ENCODE peak calls at places on chromosomes 3 and 15, in seven cellular contexts. I, A, W, Z, S, J and O are unnamed samples. For H3K79me2, the result is how much of the 10 kb centered on the place peaks cover.

GRCh38 chr15:62998262-62998909 is 44.2 kb upstream of the TPM1 start:
- DNase-seq in I (peak), S (no peak), J (no peak), Z (no peak), W (no peak), A (no peak), O (no peak)

GRCh38 chr15:29451201-29451781 is 181.7 kb upstream of the NSMCE3 start:
- DNase-seq in A (peak), I (peak), W (peak), S (peak), Z (no peak), J (no peak), O (no peak)

GRCh38 chr3:172516318-172517214 is 6.7 kb downstream of the TNFSF10 start:
- DNase-seq in J (no peak), Z (no peak), S (no peak), W (no peak), I (no peak), A (no peak), O (peak)

GRCh38 chr3:10142707-10143560 is 1.4 kb downstream of the VHL start:
- DNase-seq in A (no peak), I (no peak), J (peak), S (no peak), Z (no peak), W (peak), O (no peak)

GRCh38 chr3:116770815-116771450 is 61.4 kb downstream of the TUSC7 start:
- DNase-seq in I (peak), Z (peak), S (peak), J (peak), A (peak), W (peak), O (peak)

GRCh38 chr3:55631766-55632331 is 144.7 kb upstream of the WNT5A start:
- DNase-seq in J (no peak), W (no peak), S (no peak), Z (no peak), I (no peak), A (no peak), O (no peak)

GRCh38 chr15:31477851-31478250 is 151.2 kb downstream of the KLF13 start:
- DNase-seq in Z (no peak), S (no peak), J (no peak), I (no peak), W (no peak), A (no peak), O (no peak)

GRCh38 chr3:66048051-66048395 is 9.3 kb upstream of the MAGI1 start:
- DNase-seq in Z (no peak), J (no peak), A (no peak), W (no peak), I (no peak), S (no peak), O (peak)

GRCh38 chr3:187743195-187744141 is 1.8 kb downstream of the BCL6 start:
- DNase-seq in A (no peak), Z (no peak), S (peak), J (peak), I (no peak), W (no peak), O (peak)

GRCh38 chr15:90201150-90201943 is at the start of gene SEMA4B:
- DNase-seq in S (peak), I (peak), W (peak), J (peak), A (no peak), Z (no peak), O (peak)

GRCh38 chr3:53482227-53482626 is 12.2 kb upstream of the CACNA1D start:
- DNase-seq in J (no peak), Z (no peak), W (no peak), I (no peak), A (no peak), S (no peak), O (no peak)

GRCh38 chr3:53483821-53484220 is 10.6 kb upstream of the CACNA1D start:
- DNase-seq in W (no peak), A (no peak), S (no peak), J (no peak), I (no peak), Z (no peak), O (no peak)

GRCh38 chr3:53478921-53479664 is 15.3 kb upstream of the CACNA1D start:
- DNase-seq in Z (no peak), W (no peak), J (no peak), A (no peak), I (peak), S (no peak), O (no peak)

GRCh38 chr3:53473422-53473821 is 21.0 kb upstream of the CACNA1D start:
- DNase-seq in W (no peak), S (no peak), I (peak), J (no peak), Z (no peak), A (no peak), O (no peak)

DNA sequence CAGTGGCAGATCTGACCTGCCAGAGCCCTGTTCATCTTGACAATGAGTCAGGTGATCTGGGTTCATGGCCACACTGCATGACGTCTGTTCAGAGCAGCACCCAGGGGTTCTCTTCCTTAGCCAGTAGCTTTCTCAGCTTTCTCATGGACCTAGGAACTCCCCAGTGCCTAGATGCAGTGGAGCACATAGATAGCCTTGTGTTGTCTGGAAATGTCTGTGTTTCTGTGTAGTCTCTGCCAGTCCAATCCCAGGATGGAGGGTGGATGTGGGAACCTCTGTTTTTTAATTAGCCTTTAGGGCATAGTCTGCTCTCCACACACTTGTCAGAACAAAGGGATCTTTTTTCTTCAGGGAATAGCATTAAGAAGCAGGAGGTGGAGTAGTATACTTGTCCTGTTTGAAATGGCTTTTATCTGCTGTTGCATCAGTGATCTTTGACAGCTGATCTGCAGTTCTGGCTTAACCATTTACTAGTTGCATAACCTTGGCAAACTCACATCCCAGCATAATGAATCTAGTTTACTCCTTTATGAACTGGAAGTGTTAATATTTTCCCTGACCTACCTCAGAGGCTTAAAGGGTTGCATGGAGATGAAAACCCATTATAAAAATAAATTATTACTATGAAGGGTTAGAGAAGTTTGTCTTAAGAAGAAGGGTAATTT is 16.1 kb upstream of the CACNA1D start:
- DNase-seq in J (no peak), S (no peak), Z (no peak), W (peak), I (peak), A (no peak), O (no peak)
- TF ChIP-seq MAX in J (no peak), S (no peak), Z (no peak), W (no peak), I (peak), A (no peak), O (no peak)

DNA sequence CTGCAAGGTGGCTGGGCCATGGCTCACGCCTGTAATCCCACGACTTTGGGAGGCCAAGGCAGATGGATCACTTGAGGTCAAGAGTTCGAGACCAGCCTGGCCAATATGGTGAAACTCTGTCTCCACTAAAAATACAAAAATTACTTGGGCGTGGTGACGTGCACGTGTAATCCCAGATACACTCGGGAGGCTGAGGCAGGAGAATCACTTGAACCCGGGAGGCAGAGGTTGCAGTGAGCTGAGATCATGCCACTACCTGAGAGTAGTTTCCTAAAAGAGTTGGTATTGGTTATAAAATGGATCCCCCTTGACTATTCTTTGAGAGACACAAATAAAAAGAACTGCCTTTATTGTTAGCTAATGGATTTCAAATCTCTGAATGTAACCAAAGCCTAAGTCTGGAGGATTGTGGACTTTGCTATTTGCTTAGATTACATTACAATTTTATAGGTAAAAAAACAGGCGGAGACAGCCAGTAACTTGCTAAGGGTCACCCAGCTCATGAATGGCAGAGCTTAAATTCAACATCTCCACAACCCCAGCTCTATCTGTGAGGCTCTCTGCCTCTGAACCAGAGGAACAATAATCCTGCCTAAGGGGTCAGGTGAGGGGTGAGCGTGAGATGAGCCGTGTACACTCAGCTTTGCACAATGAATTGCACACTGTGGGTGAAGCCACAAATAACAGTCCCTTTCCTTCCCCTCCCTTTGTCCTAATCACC is 70.0 kb upstream of the SPATA12 start:
- DNase-seq in S (no peak), Z (no peak), J (no peak), A (no peak), I (peak), W (no peak), O (no peak)
- H3K79me2 ChIP-seq in S (under half), Z (under half), J (under half), A (under half), I (under half), W (under half), O (under half)

DNA sequence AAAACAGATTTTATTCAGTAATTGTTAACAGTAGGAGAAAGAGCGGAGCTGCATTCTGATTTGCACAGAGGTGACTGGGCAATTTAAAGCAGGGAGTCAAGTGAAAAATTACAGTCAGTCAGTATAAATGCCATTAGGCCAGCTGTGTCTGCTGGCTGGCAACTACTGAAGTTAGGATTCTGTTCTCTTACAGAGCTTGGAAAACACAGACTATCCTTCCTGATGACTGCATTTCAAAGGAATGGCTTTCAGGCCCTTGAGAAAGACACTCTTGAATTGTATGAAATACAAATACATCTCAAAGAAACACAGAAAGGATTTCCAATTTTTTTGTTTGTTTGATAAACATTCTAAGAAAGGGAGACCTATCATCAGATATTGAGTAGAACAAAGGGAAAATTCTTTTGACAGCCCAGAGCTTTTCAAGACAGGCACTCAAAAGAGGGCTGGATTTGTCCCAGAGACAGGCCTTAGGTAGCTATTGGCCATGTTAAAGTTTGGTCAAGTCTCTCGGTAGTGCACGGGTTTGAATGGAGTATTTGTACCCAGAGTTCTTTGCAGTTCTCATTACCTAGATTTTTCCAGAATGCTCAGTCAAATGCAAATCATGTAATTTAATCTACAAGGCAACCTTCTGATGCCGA is 551.2 kb upstream of the CCDC54 start:
- DNase-seq in W (no peak), I (no peak), Z (no peak), A (no peak), J (no peak), S (no peak), O (peak)
- TF ChIP-seq MAX in W (no peak), I (no peak), Z (no peak), A (no peak), J (no peak), S (no peak), O (no peak)

GRCh38 chr3:8762607-8763377 is 6.6 kb downstream of the OXTR start:
- DNase-seq in Z (no peak), A (no peak), S (peak), W (no peak), I (no peak), J (no peak), O (no peak)
- H3K79me2 ChIP-seq in Z (under half), A (under half), S (under half), W (under half), I (under half), J (under half), O (under half)